ENCODE peak calls at places on chromosomes 13 and 19, in five cellular contexts. P is NCI-H2029, A is brain microvascular endothelial cell, X is endodermal cell, B is myocyte. E is an unnamed sample.
A peak's percentile ranks its signal among the peaks of the same experiment; 100 is the strongest.

GRCh38 chr19:41137056-41137455 is 22.8 kb downstream of the CYP2F1 start:
- DNase-seq in P (no peak), X (no peak), A (no peak), B (no peak), E (no peak)

GRCh38 chr19:7756258-7756657 is 6.8 kb upstream of the CLEC4M start:
- DNase-seq in A (no peak), P (no peak), B (no peak), X (no peak), E (no peak)

GRCh38 chr13:20053016-20053415 is 94.5 kb downstream of the ZMYM2 start:
- DNase-seq in X (no peak), A (no peak), B (peak; percentile 59), P (no peak), E (no peak)

GRCh38 chr13:48892311-48892710 is 83.4 kb upstream of the FNDC3A start:
- DNase-seq in B (peak; percentile 52), P (no peak), X (no peak), A (peak; percentile 76), E (peak; percentile 89)

GRCh38 chr19:38290631-38291147 is 13.4 kb upstream of the C19orf33 start:
- DNase-seq in A (peak; percentile 90), B (peak; percentile 92), P (no peak), X (no peak), E (peak; percentile 88)

GRCh38 chr13:113941571-113942191 is 32.2 kb downstream of the C13orf46 start:
- DNase-seq in B (no peak), P (no peak), X (no peak), A (peak; percentile 14), E (peak; percentile 65)

GRCh38 chr19:35790981-35791813 is 15.8 kb downstream of the ARHGAP33 start:
- DNase-seq in B (no peak), X (peak; percentile 64), A (no peak), P (peak; percentile 72), E (no peak)

GRCh38 chr19:49512970-49513745 is 697 bp downstream of the FCGRT start:
- DNase-seq in A (no peak), X (peak; percentile 87), P (no peak), B (peak; percentile 52), E (no peak)